ENCODE peak calls at places on chromosomes 12 and 14, in eight cellular contexts. H is heart left ventricle, A is AG10803, P is astrocyte of the spinal cord, S is colonic mucosa, B is Right ventricle myocardium inferior, N is T-helper 22 cell, J is D341Med. G is an unnamed sample.

GRCh38 chr14:94009767-94010166 is 12.7 kb downstream of the CCDC197 start:
- DNase-seq in H (no peak), A (peak; percentile 31), P (peak; percentile 70), S (no peak), B (no peak), N (no peak), J (no peak), G (no peak)

GRCh38 chr12:75781532-75782046 is 250.0 kb downstream of the PHLDA1 start:
- DNase-seq in H (no peak), A (no peak), P (peak; percentile 27), S (no peak), B (no peak), N (no peak), J (no peak), G (no peak)

GRCh38 chr14:29645117-29645516 is 282.5 kb downstream of the PRKD1 start:
- DNase-seq in H (no peak), A (no peak), P (no peak), S (no peak), B (no peak), N (no peak), J (no peak), G (no peak)

GRCh38 chr12:4909397-4909733 is 340 bp upstream of the KCNA1 start:
- DNase-seq in H (no peak), A (no peak), P (no peak), S (no peak), B (no peak), N (no peak), J (no peak), G (no peak)

GRCh38 chr12:116026346-116026745 is 251.1 kb downstream of the MED13L start:
- DNase-seq in H (no peak), A (no peak), P (no peak), S (no peak), B (no peak), N (no peak), J (no peak), G (no peak)

GRCh38 chr14:104119700-104120251 is 18.6 kb upstream of the KIF26A start:
- DNase-seq in H (peak; percentile 35), A (no peak), P (no peak), S (peak; percentile 12), B (no peak), N (no peak), J (no peak), G (no peak)

GRCh38 chr12:68414988-68415387 is 82.8 kb upstream of the MDM1 start:
- DNase-seq in H (no peak), A (no peak), P (no peak), S (no peak), B (no peak), N (no peak), J (no peak), G (no peak)

GRCh38 chr12:65209655-65210043 is 40.3 kb downstream of the LEMD3 start:
- DNase-seq in H (no peak), A (no peak), P (no peak), S (no peak), B (no peak), N (no peak), J (no peak), G (no peak)

GRCh38 chr12:91432755-91433154 is 250.1 kb upstream of the DCN start:
- DNase-seq in H (no peak), A (no peak), P (no peak), S (no peak), B (no peak), N (no peak), J (no peak), G (no peak)

GRCh38 chr14:88452231-88452630 is 66.8 kb downstream of the SPATA7 start:
- DNase-seq in H (no peak), A (no peak), P (no peak), S (no peak), B (no peak), N (no peak), J (no peak), G (no peak)

GRCh38 chr12:93176166-93176565 is 201.6 kb upstream of the NUDT4 start:
- DNase-seq in H (no peak), A (peak; percentile 38), P (peak; percentile 48), S (no peak), B (no peak), N (no peak), J (no peak), G (no peak)

GRCh38 chr12:118190266-118190665 is 54.3 kb downstream of the PEBP1 start:
- DNase-seq in H (no peak), A (peak; percentile 29), P (peak; percentile 53), S (no peak), B (no peak), N (no peak), J (no peak), G (no peak)

GRCh38 chr12:124441443-124442190 is 125.8 kb downstream of the NCOR2 start:
- DNase-seq in H (no peak), A (peak; percentile 96), P (peak; percentile 97), S (no peak), B (no peak), N (no peak), J (no peak), G (no peak)

GRCh38 chr12:14810953-14811483 is 3.0 kb downstream of the SMCO3 start:
- DNase-seq in H (no peak), A (no peak), P (peak; percentile 24), S (peak; percentile 32), B (no peak), N (no peak), J (peak; percentile 42), G (no peak)

GRCh38 chr12:95733156-95733825 is 57.3 kb downstream of the NTN4 start:
- DNase-seq in H (no peak), A (peak; percentile 93), P (peak; percentile 91), S (peak; percentile 33), B (no peak), N (no peak), J (no peak), G (no peak)

GRCh38 chr12:110941391-110941790 is 21.0 kb upstream of the MYL2 start:
- DNase-seq in H (no peak), A (no peak), P (no peak), S (no peak), B (no peak), N (no peak), J (no peak), G (no peak)

GRCh38 chr14:22469541-22470303 is 119.3 kb downstream of the DAD1 start:
- DNase-seq in H (no peak), A (no peak), P (no peak), S (no peak), B (no peak), N (no peak), J (no peak), G (no peak)

GRCh38 chr12:58313091-58313855 is 371.9 kb downstream of the ATP23 start:
- DNase-seq in H (no peak), A (peak; percentile 84), P (peak; percentile 89), S (no peak), B (no peak), N (no peak), J (no peak), G (no peak)

GRCh38 chr12:14418526-14418925 is 53.0 kb downstream of the ATF7IP start:
- DNase-seq in H (no peak), A (peak; percentile 34), P (peak; percentile 51), S (no peak), B (no peak), N (no peak), J (no peak), G (no peak)

GRCh38 chr12:63420206-63420644 is 248.1 kb downstream of the DPY19L2 start:
- DNase-seq in H (no peak), A (peak; percentile 59), P (peak; percentile 78), S (peak; percentile 47), B (no peak), N (no peak), J (peak; percentile 64), G (no peak)

GRCh38 chr12:89801284-89801683 is 92.6 kb upstream of the ATP2B1 start:
- DNase-seq in H (no peak), A (no peak), P (no peak), S (no peak), B (no peak), N (no peak), J (no peak), G (no peak)

GRCh38 chr12:46452061-46452615 is 79.6 kb upstream of the SLC38A2 start:
- DNase-seq in H (no peak), A (no peak), P (peak; percentile 37), S (no peak), B (no peak), N (no peak), J (no peak), G (no peak)

GRCh38 chr12:129258781-129259318 is 405.6 kb downstream of the GLT1D1 start:
- DNase-seq in H (no peak), A (no peak), P (no peak), S (no peak), B (no peak), N (no peak), J (no peak), G (no peak)

GRCh38 chr14:43587183-43587582 is 919.9 kb downstream of the FSCB start:
- DNase-seq in H (no peak), A (no peak), P (no peak), S (no peak), B (no peak), N (no peak), J (no peak), G (no peak)